ENCODE peak calls at places on chromosomes 16 and 17, in six cellular contexts. H, Z, J, M, S and O are unnamed samples.

GRCh38 chr16:83470406-83470805 is 337.4 kb upstream of the HSBP1 start:
- DNase-seq in M (no peak), H (peak; percentile 45), Z (no peak), J (no peak), S (no peak), O (no peak)

GRCh38 chr17:16406742-16407674 is 8.4 kb upstream of the TRPV2 start:
- DNase-seq in S (no peak), Z (peak; percentile 64), H (no peak), M (no peak), J (no peak), O (no peak)

GRCh38 chr17:74116087-74116717 is 87.3 kb upstream of the RPL38 start:
- DNase-seq in M (no peak), J (no peak), Z (no peak), H (no peak), S (no peak), O (no peak)

GRCh38 chr17:57442914-57443571 is 186.7 kb downstream of the MSI2 start:
- DNase-seq in M (no peak), S (peak; percentile 52), H (no peak), Z (peak; percentile 40), J (no peak), O (no peak)

GRCh38 chr16:12511708-12512107 is 292.0 kb downstream of the CPPED1 start:
- DNase-seq in J (no peak), Z (no peak), H (no peak), S (no peak), M (no peak), O (no peak)

GRCh38 chr16:48441106-48441505 is 55.9 kb upstream of the SIAH1 start:
- DNase-seq in S (no peak), J (no peak), M (no peak), H (no peak), Z (no peak), O (no peak)

GRCh38 chr17:27993723-27994310 is 48.7 kb upstream of the NLK start:
- DNase-seq in J (no peak), S (no peak), Z (no peak), H (no peak), M (no peak), O (no peak)

GRCh38 chr17:50931003-50931878 is 65.1 kb upstream of the TOB1 start:
- DNase-seq in Z (peak; percentile 86), S (peak; percentile 31), J (peak; percentile 80), H (peak; percentile 86), M (peak; percentile 55), O (peak; percentile 76)

GRCh38 chr17:81514735-81515529 is 2.3 kb upstream of the ACTG1 start:
- DNase-seq in Z (peak; percentile 86), J (peak; percentile 91), S (peak; percentile 61), M (peak; percentile 72), H (peak; percentile 82), O (no peak)

DNA sequence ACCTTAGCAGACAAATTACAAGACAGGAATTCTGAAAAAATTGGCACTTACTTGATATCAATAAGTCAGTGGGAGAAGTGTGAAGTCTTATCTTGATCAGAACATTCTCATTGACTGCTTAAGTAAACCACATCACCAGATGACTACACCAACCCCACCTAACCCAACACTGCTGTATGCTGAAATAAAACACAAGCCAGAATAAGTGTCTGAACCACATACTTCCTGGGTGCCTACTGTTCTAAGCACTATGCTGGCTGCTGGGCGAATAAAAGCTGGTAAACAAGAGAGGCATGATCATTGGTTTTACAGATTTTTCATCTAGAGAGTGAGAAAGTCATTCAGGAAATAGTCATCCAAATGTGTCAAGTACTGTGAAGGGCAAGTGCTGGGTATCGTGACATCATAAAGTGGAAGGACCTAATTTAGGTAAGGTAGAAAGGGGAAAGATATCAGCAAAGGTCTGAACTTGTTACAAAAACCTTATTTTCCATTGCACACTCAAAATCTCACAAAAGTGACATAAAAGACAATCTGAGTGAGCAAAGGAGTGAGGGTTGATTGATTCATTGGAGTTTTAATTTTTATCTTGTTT is 199.0 kb upstream of the SOX9 start:
- DNase-seq in Z (no peak), M (no peak), S (no peak), J (no peak), H (no peak), O (no peak)
- TF ChIP-seq CTCF in Z (no peak), M (no peak), S (no peak), J (no peak), H (no peak), O (no peak)

GRCh38 chr16:4339909-4340308 is 11.2 kb downstream of the PAM16 start:
- DNase-seq in S (no peak), Z (no peak), H (peak; percentile 52), M (no peak), J (no peak), O (no peak)
- TF ChIP-seq CTCF in S (no peak), Z (no peak), H (peak; percentile 31), M (no peak), J (no peak), O (no peak)

DNA sequence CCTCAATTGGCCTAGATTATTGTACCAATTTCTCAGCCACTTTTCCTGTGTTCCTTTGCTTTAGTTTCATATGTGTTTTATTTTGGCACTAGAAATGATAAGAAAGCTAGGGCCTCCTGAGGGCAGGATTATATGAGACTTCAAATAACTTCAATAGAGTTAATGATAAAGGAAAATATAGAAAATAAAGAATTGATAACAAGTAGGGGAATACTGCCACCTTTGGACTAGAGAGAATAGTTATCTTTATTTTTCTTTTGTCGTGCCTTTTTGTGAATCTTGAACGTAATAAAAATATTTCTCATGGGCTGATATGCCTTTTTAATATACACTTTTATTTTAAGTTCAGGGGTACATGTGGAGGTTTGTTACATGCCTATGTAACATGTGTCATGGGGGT is 29.3 kb upstream of the RBL2 start:
- DNase-seq in J (no peak), S (no peak), Z (no peak), H (no peak), M (no peak), O (no peak)
- TF ChIP-seq CTCF in J (no peak), S (no peak), Z (peak; percentile 33), H (peak; percentile 32), M (no peak), O (peak; percentile 52)

DNA sequence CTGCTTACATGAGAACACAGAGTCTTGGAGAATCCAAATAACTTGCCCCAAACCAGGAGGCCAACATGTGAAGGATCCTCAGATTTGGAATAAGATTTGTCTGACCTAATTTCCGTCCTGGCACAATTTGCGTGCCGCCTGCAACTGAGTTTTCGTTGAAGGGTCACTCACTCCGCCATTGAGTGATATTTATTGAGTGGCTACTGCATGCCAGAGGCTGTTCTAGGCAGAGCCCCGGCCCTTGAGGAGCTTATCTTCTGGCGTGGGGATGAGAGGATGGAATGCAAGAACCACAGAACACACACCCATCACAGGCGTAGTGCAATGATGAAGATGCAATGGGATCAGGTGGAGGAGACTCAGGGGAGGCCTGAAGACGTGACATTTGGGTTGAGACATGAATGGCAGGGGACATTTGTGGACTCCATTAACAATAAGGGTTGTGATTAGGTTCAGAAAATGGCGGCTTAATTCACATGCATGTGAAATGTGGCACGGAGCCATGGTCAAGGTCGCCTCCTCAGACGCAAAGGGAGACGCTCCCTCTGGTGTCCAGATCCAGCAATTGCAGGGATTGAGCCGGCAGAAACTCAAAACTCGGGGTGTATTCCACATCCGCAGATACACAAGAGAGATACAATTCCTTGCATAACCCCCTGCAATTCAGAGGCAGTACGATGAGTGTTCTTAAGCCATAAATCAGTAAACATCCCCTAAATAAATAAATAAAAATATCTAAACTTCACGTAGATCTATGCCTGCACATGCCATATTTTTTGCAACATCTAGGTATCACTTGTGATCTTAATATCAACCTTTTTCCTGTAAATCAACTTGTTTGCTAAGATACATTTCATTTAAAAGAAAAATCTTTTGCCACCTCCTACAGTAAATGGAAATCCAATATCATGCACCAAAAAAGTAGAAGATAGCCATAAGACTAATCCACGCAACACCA is 57.9 kb upstream of the CACNG4 start:
- DNase-seq in J (peak; percentile 74), M (peak; percentile 27), H (peak; percentile 76), S (peak; percentile 43), Z (peak; percentile 88), O (no peak)
- TF ChIP-seq CTCF in J (peak; percentile 87), M (peak; percentile 95), H (peak; percentile 81), S (peak; percentile 90), Z (peak; percentile 96), O (peak; percentile 89)

DNA sequence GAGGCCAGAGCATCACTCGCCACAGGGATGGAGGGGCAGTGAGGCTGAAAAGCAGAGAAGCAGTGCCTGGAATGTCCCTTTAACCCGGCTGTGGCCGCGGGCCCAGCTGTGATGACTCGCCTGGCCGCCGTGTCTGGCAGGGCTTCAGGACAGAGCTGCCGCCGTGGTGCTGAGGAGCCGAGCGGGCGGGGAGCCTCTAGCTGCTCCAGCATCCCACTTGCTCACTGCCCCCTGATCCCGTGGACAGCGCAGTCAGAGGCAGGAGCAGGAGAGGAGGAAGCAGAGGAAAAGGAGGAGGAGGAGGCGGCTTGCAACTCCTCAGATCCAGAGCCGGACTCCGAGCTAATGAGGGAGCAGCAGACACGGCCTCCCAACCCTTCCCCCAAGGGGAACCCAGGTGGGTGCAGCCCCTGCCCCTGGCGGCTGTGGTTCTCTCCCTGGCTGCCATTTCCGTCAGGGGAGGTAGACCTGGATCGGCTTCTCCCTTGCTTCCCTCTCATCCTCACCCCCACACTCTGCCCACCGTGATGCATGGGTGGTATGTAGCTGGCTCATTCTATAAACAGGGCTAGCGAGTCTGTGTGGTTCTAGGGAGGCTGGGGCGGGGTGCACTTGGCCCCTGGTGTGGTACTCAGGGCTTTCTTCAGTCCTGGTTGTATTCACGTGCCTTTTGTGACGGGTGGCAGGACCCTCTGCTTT is 165.7 kb downstream of the CMIP start:
- DNase-seq in H (peak; percentile 84), M (peak; percentile 31), J (peak; percentile 70), S (no peak), Z (no peak), O (no peak)
- TF ChIP-seq CTCF in H (no peak), M (no peak), J (no peak), S (no peak), Z (no peak), O (no peak)

GRCh38 chr16:47143677-47144558 is at the start of gene NETO2:
- DNase-seq in Z (peak; percentile 69), J (peak; percentile 73), S (peak; percentile 40), H (peak; percentile 56), M (no peak), O (peak; percentile 51)

GRCh38 chr16:47142469-47143328 is 1.0 kb downstream of the NETO2 start:
- DNase-seq in S (no peak), Z (peak; percentile 36), M (no peak), H (peak; percentile 44), J (peak; percentile 53), O (no peak)

GRCh38 chr16:47141773-47142468 is 1.8 kb downstream of the NETO2 start:
- DNase-seq in H (peak; percentile 83), S (peak; percentile 74), Z (peak; percentile 92), J (peak; percentile 82), M (peak; percentile 36), O (peak; percentile 82)

GRCh38 chr16:47144559-47144877 is 773 bp upstream of the NETO2 start:
- DNase-seq in S (no peak), M (no peak), H (no peak), J (no peak), Z (no peak), O (no peak)

DNA sequence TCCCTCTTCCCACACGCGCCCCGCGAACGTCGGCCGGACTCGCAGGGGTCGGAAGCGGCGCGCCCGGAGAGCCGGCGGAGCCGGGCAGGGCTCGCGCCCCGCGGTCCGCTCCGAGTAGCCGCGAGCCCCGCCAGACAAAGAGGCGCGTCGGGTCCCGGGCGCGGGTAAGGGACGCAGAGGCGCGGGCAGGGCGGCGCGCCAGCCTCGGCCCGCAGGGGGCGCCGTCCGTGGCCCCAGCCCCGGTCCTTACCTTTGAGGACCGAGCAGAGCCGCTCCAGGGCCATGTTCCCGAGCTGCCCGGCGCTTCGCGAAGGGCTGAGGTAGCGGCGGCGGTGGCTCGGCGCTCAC is 442 bp downstream of the NETO2 start:
- DNase-seq in Z (peak; percentile 84), S (peak; percentile 33), H (peak; percentile 63), M (no peak), J (peak; percentile 80), O (no peak)
- TF ChIP-seq CTCF in Z (peak; percentile 83), S (no peak), H (peak; percentile 73), M (peak; percentile 28), J (peak; percentile 64), O (peak; percentile 88)